ENCODE peak calls at places on chromosomes 6 and 20, in nine cellular contexts. One of them, this sample, is unnamed.

GRCh38 chr6:45419574-45420082 is 41.9 kb upstream of the SUPT3H start:
- DNase-seq in A549: peak; percentile 47
- DNase-seq in AG04449: no peak
- DNase-seq in DND-41: no peak
- DNase-seq in HFF-Myc: no peak
- DNase-seq in fibroblast of the aortic adventitia: no peak
- DNase-seq in thoracic aorta: no peak
- DNase-seq in spleen: peak; percentile 89
- DNase-seq in tibial artery: peak; percentile 76
- DNase-seq in this sample: peak; percentile 70

GRCh38 chr6:106315765-106316375 is 9.7 kb downstream of the ATG5 start:
- DNase-seq in A549: no peak
- DNase-seq in AG04449: no peak
- DNase-seq in DND-41: no peak
- DNase-seq in HFF-Myc: no peak
- DNase-seq in fibroblast of the aortic adventitia: no peak
- DNase-seq in thoracic aorta: no peak
- DNase-seq in spleen: no peak
- DNase-seq in tibial artery: no peak
- DNase-seq in this sample: peak; percentile 53

GRCh38 chr6:97215157-97215769 is 67.8 kb downstream of the MMS22L start:
- DNase-seq in A549: peak; percentile 26
- DNase-seq in AG04449: peak; percentile 26
- DNase-seq in DND-41: peak; percentile 16
- DNase-seq in HFF-Myc: peak; percentile 41
- DNase-seq in fibroblast of the aortic adventitia: peak; percentile 74
- DNase-seq in thoracic aorta: no peak
- DNase-seq in spleen: no peak
- DNase-seq in tibial artery: no peak
- DNase-seq in this sample: peak; percentile 50

GRCh38 chr6:126886106-126886505 is 232.4 kb upstream of the RSPO3 start:
- DNase-seq in A549: no peak
- DNase-seq in AG04449: no peak
- DNase-seq in DND-41: no peak
- DNase-seq in HFF-Myc: no peak
- DNase-seq in fibroblast of the aortic adventitia: peak; percentile 27
- DNase-seq in thoracic aorta: no peak
- DNase-seq in spleen: no peak
- DNase-seq in tibial artery: no peak
- DNase-seq in this sample: no peak

GRCh38 chr6:5087389-5087788 is 2.2 kb downstream of the PPP1R3G start:
- DNase-seq in A549: no peak
- DNase-seq in AG04449: no peak
- DNase-seq in DND-41: no peak
- DNase-seq in HFF-Myc: no peak
- DNase-seq in fibroblast of the aortic adventitia: no peak
- DNase-seq in thoracic aorta: no peak
- DNase-seq in spleen: no peak
- DNase-seq in tibial artery: peak; percentile 75
- DNase-seq in this sample: no peak

GRCh38 chr20:51331466-51331865 is 211.1 kb downstream of the NFATC2 start:
- DNase-seq in A549: no peak
- DNase-seq in AG04449: no peak
- DNase-seq in DND-41: no peak
- DNase-seq in HFF-Myc: no peak
- DNase-seq in fibroblast of the aortic adventitia: no peak
- DNase-seq in thoracic aorta: no peak
- DNase-seq in spleen: peak; percentile 70
- DNase-seq in tibial artery: no peak
- DNase-seq in this sample: no peak

GRCh38 chr6:165817771-165818170 is 154.7 kb upstream of the PDE10A start:
- DNase-seq in A549: no peak
- DNase-seq in AG04449: no peak
- DNase-seq in DND-41: no peak
- DNase-seq in HFF-Myc: no peak
- DNase-seq in fibroblast of the aortic adventitia: no peak
- DNase-seq in thoracic aorta: no peak
- DNase-seq in spleen: no peak
- DNase-seq in tibial artery: no peak
- DNase-seq in this sample: no peak

GRCh38 chr20:31666258-31667042 is 28.7 kb downstream of the COX4I2 start:
- DNase-seq in A549: no peak
- DNase-seq in AG04449: no peak
- DNase-seq in DND-41: no peak
- DNase-seq in HFF-Myc: no peak
- DNase-seq in fibroblast of the aortic adventitia: no peak
- DNase-seq in thoracic aorta: no peak
- DNase-seq in spleen: peak; percentile 84
- DNase-seq in tibial artery: peak; percentile 82
- DNase-seq in this sample: no peak

GRCh38 chr6:138498575-138499302 is 555 bp downstream of the NHSL1 start:
- DNase-seq in A549: no peak
- DNase-seq in AG04449: no peak
- DNase-seq in DND-41: no peak
- DNase-seq in HFF-Myc: no peak
- DNase-seq in fibroblast of the aortic adventitia: no peak
- DNase-seq in thoracic aorta: no peak
- DNase-seq in spleen: no peak
- DNase-seq in tibial artery: no peak
- DNase-seq in this sample: no peak

GRCh38 chr6:142752348-142752747 is 192.6 kb downstream of the HIVEP2 start:
- DNase-seq in A549: no peak
- DNase-seq in AG04449: no peak
- DNase-seq in DND-41: no peak
- DNase-seq in HFF-Myc: no peak
- DNase-seq in fibroblast of the aortic adventitia: no peak
- DNase-seq in thoracic aorta: no peak
- DNase-seq in spleen: no peak
- DNase-seq in tibial artery: no peak
- DNase-seq in this sample: no peak

GRCh38 chr6:95593025-95593424 is 15.7 kb downstream of the MANEA start:
- DNase-seq in A549: peak; percentile 40
- DNase-seq in AG04449: no peak
- DNase-seq in DND-41: no peak
- DNase-seq in HFF-Myc: no peak
- DNase-seq in fibroblast of the aortic adventitia: peak; percentile 14
- DNase-seq in thoracic aorta: no peak
- DNase-seq in spleen: no peak
- DNase-seq in tibial artery: no peak
- DNase-seq in this sample: peak; percentile 91

GRCh38 chr6:105428342-105428957 is 25.6 kb upstream of the PREP start:
- DNase-seq in A549: no peak
- DNase-seq in AG04449: no peak
- DNase-seq in DND-41: no peak
- DNase-seq in HFF-Myc: no peak
- DNase-seq in fibroblast of the aortic adventitia: peak; percentile 91
- DNase-seq in thoracic aorta: no peak
- DNase-seq in spleen: no peak
- DNase-seq in tibial artery: no peak
- DNase-seq in this sample: no peak

DNA sequence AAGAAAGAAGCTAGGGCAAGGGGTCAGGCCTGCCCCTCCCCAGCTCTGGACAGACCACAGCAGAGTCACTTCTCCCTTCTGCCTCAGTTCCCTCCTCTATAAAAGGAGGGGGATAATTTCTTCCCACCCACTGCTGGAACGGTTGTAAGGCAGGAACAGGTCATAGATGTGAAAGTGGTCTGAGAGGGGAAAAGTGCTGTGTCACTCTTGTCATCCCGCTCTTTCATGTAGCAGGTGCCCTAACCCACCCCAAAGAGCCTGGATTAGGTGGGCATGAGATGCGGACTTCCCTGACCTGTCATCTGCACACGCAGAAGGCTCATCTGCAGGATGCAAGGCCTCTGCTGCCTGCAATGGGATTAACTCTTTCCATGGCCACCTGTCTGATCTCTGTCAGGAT is 218.2 kb upstream of the LRFN2 start:
- DNase-seq in A549: no peak
- DNase-seq in AG04449: no peak
- DNase-seq in DND-41: no peak
- DNase-seq in HFF-Myc: no peak
- DNase-seq in fibroblast of the aortic adventitia: no peak
- DNase-seq in thoracic aorta: no peak
- DNase-seq in spleen: no peak
- DNase-seq in tibial artery: no peak
- DNase-seq in this sample: no peak
- TF ChIP-seq CTCF in A549: no peak
- TF ChIP-seq CTCF in AG04449: no peak
- TF ChIP-seq CTCF in DND-41: no peak
- TF ChIP-seq CTCF in HFF-Myc: no peak
- TF ChIP-seq CTCF in fibroblast of the aortic adventitia: no peak
- TF ChIP-seq CTCF in thoracic aorta: no peak
- TF ChIP-seq CTCF in spleen: no peak
- TF ChIP-seq CTCF in tibial artery: no peak
- TF ChIP-seq CTCF in this sample: no peak

GRCh38 chr6:26421259-26422144 is 18.8 kb upstream of the BTN3A3 start:
- DNase-seq in A549: peak; percentile 84
- DNase-seq in AG04449: peak; percentile 50
- DNase-seq in DND-41: peak; percentile 67
- DNase-seq in HFF-Myc: peak; percentile 86
- DNase-seq in fibroblast of the aortic adventitia: peak; percentile 93
- DNase-seq in thoracic aorta: peak; percentile 29
- DNase-seq in spleen: peak; percentile 89
- DNase-seq in tibial artery: peak; percentile 85
- DNase-seq in this sample: peak; percentile 61

GRCh38 chr6:26427093-26427809 is 13.1 kb upstream of the BTN3A3 start:
- DNase-seq in A549: no peak
- DNase-seq in AG04449: no peak
- DNase-seq in DND-41: no peak
- DNase-seq in HFF-Myc: no peak
- DNase-seq in fibroblast of the aortic adventitia: no peak
- DNase-seq in thoracic aorta: no peak
- DNase-seq in spleen: no peak
- DNase-seq in tibial artery: no peak
- DNase-seq in this sample: no peak

GRCh38 chr6:26428206-26428605 is 12.1 kb upstream of the BTN3A3 start:
- DNase-seq in A549: no peak
- DNase-seq in AG04449: no peak
- DNase-seq in DND-41: no peak
- DNase-seq in HFF-Myc: no peak
- DNase-seq in fibroblast of the aortic adventitia: no peak
- DNase-seq in thoracic aorta: no peak
- DNase-seq in spleen: no peak
- DNase-seq in tibial artery: no peak
- DNase-seq in this sample: no peak

GRCh38 chr6:26420607-26421235 is 18.6 kb downstream of the BTN3A1 start:
- DNase-seq in A549: peak; percentile 59
- DNase-seq in AG04449: no peak
- DNase-seq in DND-41: peak; percentile 54
- DNase-seq in HFF-Myc: no peak
- DNase-seq in fibroblast of the aortic adventitia: peak; percentile 33
- DNase-seq in thoracic aorta: no peak
- DNase-seq in spleen: no peak
- DNase-seq in tibial artery: no peak
- DNase-seq in this sample: no peak

GRCh38 chr6:26422329-26422728 is 18.0 kb upstream of the BTN3A3 start:
- DNase-seq in A549: no peak
- DNase-seq in AG04449: no peak
- DNase-seq in DND-41: no peak
- DNase-seq in HFF-Myc: no peak
- DNase-seq in fibroblast of the aortic adventitia: no peak
- DNase-seq in thoracic aorta: no peak
- DNase-seq in spleen: no peak
- DNase-seq in tibial artery: no peak
- DNase-seq in this sample: no peak
- H3K4me3 ChIP-seq in A549: peak overlapping the region; percentile 56
- H3K4me3 ChIP-seq in AG04449: peak overlapping the region; percentile 79
- H3K4me3 ChIP-seq in DND-41: no peak overlapping the region
- H3K4me3 ChIP-seq in HFF-Myc: peak overlapping the region; percentile 87
- H3K4me3 ChIP-seq in fibroblast of the aortic adventitia: peak overlapping the region; percentile 86
- H3K4me3 ChIP-seq in thoracic aorta: peak overlapping the region; percentile 99
- H3K4me3 ChIP-seq in spleen: no peak overlapping the region
- H3K4me3 ChIP-seq in tibial artery: peak overlapping the region; percentile 63
- H3K4me3 ChIP-seq in this sample: peak overlapping the region; percentile 77

DNA sequence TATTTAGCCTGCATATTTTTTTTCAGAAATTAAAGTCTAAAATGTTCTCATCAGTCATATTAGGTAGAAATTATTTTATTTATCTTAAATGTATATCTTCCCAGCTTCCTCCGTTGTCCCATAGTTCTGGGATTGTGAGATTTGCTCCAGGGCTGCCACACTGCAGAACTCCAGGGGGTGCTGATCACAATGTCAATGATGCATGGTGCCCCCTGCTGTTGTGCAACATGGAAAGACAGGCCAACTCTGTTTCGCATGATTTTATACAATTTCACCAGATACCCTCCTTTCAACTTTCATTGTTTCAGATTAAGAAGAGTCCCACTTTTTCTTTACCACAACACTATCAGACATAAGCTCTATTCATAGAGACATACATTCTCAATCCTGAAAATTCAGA is 35.9 kb downstream of the ID4 start:
- DNase-seq in A549: peak; percentile 18
- DNase-seq in AG04449: no peak
- DNase-seq in DND-41: peak; percentile 6
- DNase-seq in HFF-Myc: no peak
- DNase-seq in fibroblast of the aortic adventitia: no peak
- DNase-seq in thoracic aorta: no peak
- DNase-seq in spleen: no peak
- DNase-seq in tibial artery: no peak
- DNase-seq in this sample: no peak
- TF ChIP-seq CTCF in A549: peak; percentile 23
- TF ChIP-seq CTCF in AG04449: peak; percentile 19
- TF ChIP-seq CTCF in DND-41: peak; percentile 46
- TF ChIP-seq CTCF in HFF-Myc: peak; percentile 44
- TF ChIP-seq CTCF in fibroblast of the aortic adventitia: no peak
- TF ChIP-seq CTCF in thoracic aorta: no peak
- TF ChIP-seq CTCF in spleen: no peak
- TF ChIP-seq CTCF in tibial artery: no peak
- TF ChIP-seq CTCF in this sample: peak; percentile 25

DNA sequence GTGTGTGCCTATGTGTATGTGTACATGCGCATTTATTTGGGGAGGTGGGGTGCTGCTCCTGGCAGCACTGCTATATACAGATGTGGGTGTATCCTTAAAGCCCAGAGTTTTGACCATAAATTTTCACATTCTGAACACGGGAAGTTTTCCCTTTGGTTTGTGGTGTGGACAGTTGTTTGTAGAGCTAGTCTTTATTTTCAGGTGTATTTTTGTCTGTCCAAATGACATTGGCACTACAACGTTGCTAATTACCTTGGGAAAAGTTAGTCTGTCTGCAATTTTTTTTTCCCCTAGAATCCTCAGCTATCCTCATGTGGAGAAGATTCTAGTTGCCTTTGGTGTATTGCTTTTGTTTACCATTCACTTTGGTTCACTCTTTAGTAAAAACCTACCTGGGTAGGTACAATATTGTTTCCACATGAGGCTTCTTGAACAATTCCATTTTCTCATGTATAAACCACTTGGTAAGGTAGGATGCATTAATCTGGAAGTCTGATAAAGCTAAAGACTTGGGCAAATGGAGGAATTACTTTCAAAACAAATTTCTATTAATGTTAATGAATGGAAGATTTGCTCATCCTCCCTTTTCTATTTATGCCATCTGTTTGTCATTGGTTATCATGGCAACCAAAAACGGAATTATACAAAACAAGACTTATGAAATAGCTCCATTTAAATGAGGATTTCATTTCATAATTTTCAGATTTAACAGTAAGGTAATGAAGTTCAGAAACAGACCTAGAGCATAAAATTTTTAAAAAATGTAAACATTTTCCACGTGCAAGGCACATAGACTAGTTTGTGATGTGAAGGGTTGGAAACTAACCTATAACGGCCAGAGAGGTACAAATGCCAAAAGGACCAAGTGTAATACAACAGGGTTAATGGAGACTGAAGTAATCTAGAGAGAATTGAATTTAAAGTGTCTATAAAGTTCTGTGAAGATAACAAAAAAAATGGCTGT is 3.9 kb downstream of the CCN2 start:
- DNase-seq in A549: peak; percentile 52
- DNase-seq in AG04449: peak; percentile 86
- DNase-seq in DND-41: no peak
- DNase-seq in HFF-Myc: no peak
- DNase-seq in fibroblast of the aortic adventitia: peak; percentile 84
- DNase-seq in thoracic aorta: no peak
- DNase-seq in spleen: no peak
- DNase-seq in tibial artery: no peak
- DNase-seq in this sample: no peak
- H3K4me3 ChIP-seq in A549: no peak overlapping the region
- H3K4me3 ChIP-seq in AG04449: peak overlapping the region; percentile 97
- H3K4me3 ChIP-seq in DND-41: no peak overlapping the region
- H3K4me3 ChIP-seq in HFF-Myc: no peak overlapping the region
- H3K4me3 ChIP-seq in fibroblast of the aortic adventitia: peak overlapping the region; percentile 45
- H3K4me3 ChIP-seq in thoracic aorta: peak overlapping the region; percentile 82
- H3K4me3 ChIP-seq in spleen: peak overlapping the region; percentile 62
- H3K4me3 ChIP-seq in tibial artery: peak overlapping the region; percentile 89
- H3K4me3 ChIP-seq in this sample: no peak overlapping the region

This sample was measured in LNCaP clone FGC.